ENCODE peak calls at places on chromosome 12, in six cellular contexts. One of them, this sample, is unnamed.

GRCh38 chr12:1103632-1104031 is 112.6 kb downstream of the ERC1 start:
- DNase-seq in foreskin fibroblast: no peak
- DNase-seq in IMR-90: no peak
- DNase-seq in nephron progenitor cell: no peak
- DNase-seq in fibroblast of lung: no peak
- DNase-seq in PC-3: no peak
- DNase-seq in this sample: no peak

GRCh38 chr12:29208935-29209701 is 60.0 kb downstream of the FAR2 start:
- DNase-seq in foreskin fibroblast: no peak
- DNase-seq in IMR-90: no peak
- DNase-seq in nephron progenitor cell: no peak
- DNase-seq in fibroblast of lung: no peak
- DNase-seq in PC-3: no peak
- DNase-seq in this sample: no peak

GRCh38 chr12:53791735-53792326 is 40.1 kb upstream of the CISTR start:
- DNase-seq in foreskin fibroblast: no peak
- DNase-seq in IMR-90: no peak
- DNase-seq in nephron progenitor cell: peak
- DNase-seq in fibroblast of lung: no peak
- DNase-seq in PC-3: peak
- DNase-seq in this sample: no peak

GRCh38 chr12:29146201-29146600 is 2.9 kb upstream of the FAR2 start:
- DNase-seq in foreskin fibroblast: no peak
- DNase-seq in IMR-90: no peak
- DNase-seq in nephron progenitor cell: no peak
- DNase-seq in fibroblast of lung: no peak
- DNase-seq in PC-3: no peak
- DNase-seq in this sample: no peak

GRCh38 chr12:93790472-93791152 is 113.4 kb downstream of the CRADD start:
- DNase-seq in foreskin fibroblast: peak
- DNase-seq in IMR-90: peak
- DNase-seq in nephron progenitor cell: no peak
- DNase-seq in fibroblast of lung: peak
- DNase-seq in PC-3: peak
- DNase-seq in this sample: peak

GRCh38 chr12:70880744-70881143 is 39.8 kb downstream of the PTPRR start:
- DNase-seq in foreskin fibroblast: no peak
- DNase-seq in IMR-90: no peak
- DNase-seq in nephron progenitor cell: no peak
- DNase-seq in fibroblast of lung: no peak
- DNase-seq in PC-3: no peak
- DNase-seq in this sample: no peak

GRCh38 chr12:66905201-66905600 is 226.3 kb upstream of the GRIP1 start:
- DNase-seq in foreskin fibroblast: no peak
- DNase-seq in IMR-90: no peak
- DNase-seq in nephron progenitor cell: no peak
- DNase-seq in fibroblast of lung: no peak
- DNase-seq in PC-3: no peak
- DNase-seq in this sample: no peak

GRCh38 chr12:40647651-40648050 is 44.6 kb upstream of the CNTN1 start:
- DNase-seq in foreskin fibroblast: no peak
- DNase-seq in IMR-90: no peak
- DNase-seq in nephron progenitor cell: no peak
- DNase-seq in fibroblast of lung: no peak
- DNase-seq in PC-3: peak
- DNase-seq in this sample: no peak

GRCh38 chr12:24709201-24709600 is 239.7 kb downstream of the BCAT1 start:
- DNase-seq in foreskin fibroblast: no peak
- DNase-seq in IMR-90: peak
- DNase-seq in nephron progenitor cell: no peak
- DNase-seq in fibroblast of lung: peak
- DNase-seq in PC-3: no peak
- DNase-seq in this sample: no peak

GRCh38 chr12:112296183-112296582 is 86.0 kb downstream of the HECTD4 start:
- DNase-seq in foreskin fibroblast: no peak
- DNase-seq in IMR-90: no peak
- DNase-seq in nephron progenitor cell: no peak
- DNase-seq in fibroblast of lung: no peak
- DNase-seq in PC-3: no peak
- DNase-seq in this sample: no peak

GRCh38 chr12:108921946-108922345 is 42.1 kb downstream of the DAO start:
- DNase-seq in foreskin fibroblast: no peak
- DNase-seq in IMR-90: no peak
- DNase-seq in nephron progenitor cell: no peak
- DNase-seq in fibroblast of lung: no peak
- DNase-seq in PC-3: no peak
- DNase-seq in this sample: no peak

GRCh38 chr12:27535318-27535717 is 11.3 kb downstream of the PPFIBP1 start:
- DNase-seq in foreskin fibroblast: no peak
- DNase-seq in IMR-90: no peak
- DNase-seq in nephron progenitor cell: no peak
- DNase-seq in fibroblast of lung: no peak
- DNase-seq in PC-3: no peak
- DNase-seq in this sample: no peak

GRCh38 chr12:95881331-95881955 is 22.7 kb downstream of the SNRPF start:
- DNase-seq in foreskin fibroblast: peak
- DNase-seq in IMR-90: peak
- DNase-seq in nephron progenitor cell: no peak
- DNase-seq in fibroblast of lung: peak
- DNase-seq in PC-3: no peak
- DNase-seq in this sample: no peak

GRCh38 chr12:53208877-53209463 is 1.9 kb upstream of the ITGB7 start:
- DNase-seq in foreskin fibroblast: no peak
- DNase-seq in IMR-90: no peak
- DNase-seq in nephron progenitor cell: no peak
- DNase-seq in fibroblast of lung: no peak
- DNase-seq in PC-3: no peak
- DNase-seq in this sample: no peak

GRCh38 chr12:132617822-132618682 is 524 bp upstream of the P2RX2 start:
- DNase-seq in foreskin fibroblast: no peak
- DNase-seq in IMR-90: no peak
- DNase-seq in nephron progenitor cell: peak
- DNase-seq in fibroblast of lung: no peak
- DNase-seq in PC-3: no peak
- DNase-seq in this sample: no peak

GRCh38 chr12:98373019-98373554 is 142.3 kb upstream of the TMPO start:
- DNase-seq in foreskin fibroblast: peak
- DNase-seq in IMR-90: peak
- DNase-seq in nephron progenitor cell: peak
- DNase-seq in fibroblast of lung: peak
- DNase-seq in PC-3: peak
- DNase-seq in this sample: no peak

GRCh38 chr12:94789510-94790225 is 139.3 kb upstream of the TMCC3 start:
- DNase-seq in foreskin fibroblast: no peak
- DNase-seq in IMR-90: no peak
- DNase-seq in nephron progenitor cell: no peak
- DNase-seq in fibroblast of lung: no peak
- DNase-seq in PC-3: no peak
- DNase-seq in this sample: no peak

GRCh38 chr12:64938179-64938578 is 113.7 kb downstream of the TBC1D30 start:
- DNase-seq in foreskin fibroblast: no peak
- DNase-seq in IMR-90: no peak
- DNase-seq in nephron progenitor cell: no peak
- DNase-seq in fibroblast of lung: no peak
- DNase-seq in PC-3: no peak
- DNase-seq in this sample: no peak

GRCh38 chr12:64946132-64946829 is 121.8 kb downstream of the TBC1D30 start:
- DNase-seq in foreskin fibroblast: no peak
- DNase-seq in IMR-90: peak
- DNase-seq in nephron progenitor cell: no peak
- DNase-seq in fibroblast of lung: peak
- DNase-seq in PC-3: no peak
- DNase-seq in this sample: no peak

GRCh38 chr12:64943686-64944085 is 119.2 kb downstream of the TBC1D30 start:
- DNase-seq in foreskin fibroblast: no peak
- DNase-seq in IMR-90: no peak
- DNase-seq in nephron progenitor cell: no peak
- DNase-seq in fibroblast of lung: peak
- DNase-seq in PC-3: peak
- DNase-seq in this sample: no peak
- TF ChIP-seq CTCF in foreskin fibroblast: no peak
- TF ChIP-seq CTCF in IMR-90: no peak
- TF ChIP-seq CTCF in nephron progenitor cell: no peak
- TF ChIP-seq CTCF in fibroblast of lung: no peak
- TF ChIP-seq CTCF in PC-3: no peak
- TF ChIP-seq CTCF in this sample: no peak

DNA sequence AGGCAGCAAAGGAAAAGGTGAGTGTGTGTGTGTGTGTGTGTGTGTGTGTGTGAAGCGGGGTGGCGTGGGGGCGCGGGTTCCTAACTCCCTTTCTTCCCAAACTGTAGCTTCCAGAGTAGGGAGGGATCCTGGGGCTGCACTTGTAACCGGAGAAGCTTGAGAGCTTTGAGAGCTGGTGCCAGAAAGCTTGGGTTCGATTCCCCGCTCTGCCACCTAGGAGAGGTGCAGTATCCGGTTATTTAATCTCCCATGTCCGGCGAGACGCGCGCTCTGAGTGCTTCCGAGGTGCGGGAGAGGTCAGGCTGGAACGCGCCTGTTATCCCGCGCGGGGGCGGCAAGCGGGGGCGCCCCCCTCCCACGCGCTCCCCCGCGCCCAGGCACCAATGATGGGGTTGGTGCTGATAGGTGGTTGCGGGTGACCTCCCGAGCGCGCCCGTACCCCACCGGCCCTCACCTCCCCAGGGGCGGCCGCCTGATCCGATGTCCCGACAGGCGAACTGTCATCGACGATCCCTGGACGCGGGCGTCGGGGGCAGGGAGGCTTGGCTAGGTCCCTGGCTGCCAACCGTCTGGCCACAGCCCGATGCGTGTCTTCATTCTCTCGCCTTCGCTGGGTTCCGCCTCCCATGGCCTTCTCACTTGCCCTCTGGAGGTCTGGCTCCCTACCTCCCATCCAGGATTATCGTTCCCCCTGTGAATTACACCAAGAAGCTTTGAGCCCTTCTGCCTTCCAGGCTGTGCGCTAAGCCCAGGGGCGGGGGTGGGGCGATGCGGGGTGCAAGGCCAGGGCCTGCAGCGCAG is 7.4 kb upstream of the RACGAP1 start:
- DNase-seq in foreskin fibroblast: no peak
- DNase-seq in IMR-90: no peak
- DNase-seq in nephron progenitor cell: peak
- DNase-seq in fibroblast of lung: no peak
- DNase-seq in PC-3: no peak
- DNase-seq in this sample: no peak
- TF ChIP-seq CTCF in foreskin fibroblast: no peak
- TF ChIP-seq CTCF in IMR-90: no peak
- TF ChIP-seq CTCF in nephron progenitor cell: no peak
- TF ChIP-seq CTCF in fibroblast of lung: no peak
- TF ChIP-seq CTCF in PC-3: no peak
- TF ChIP-seq CTCF in this sample: no peak

GRCh38 chr12:104273503-104273902 is 30.0 kb upstream of the EID3 start:
- DNase-seq in foreskin fibroblast: no peak
- DNase-seq in IMR-90: no peak
- DNase-seq in nephron progenitor cell: no peak
- DNase-seq in fibroblast of lung: no peak
- DNase-seq in PC-3: no peak
- DNase-seq in this sample: no peak
- TF ChIP-seq CTCF in foreskin fibroblast: no peak
- TF ChIP-seq CTCF in IMR-90: no peak
- TF ChIP-seq CTCF in nephron progenitor cell: no peak
- TF ChIP-seq CTCF in fibroblast of lung: no peak
- TF ChIP-seq CTCF in PC-3: no peak
- TF ChIP-seq CTCF in this sample: no peak

GRCh38 chr12:92144631-92145480 is 790 bp downstream of the BTG1 start:
- DNase-seq in foreskin fibroblast: peak
- DNase-seq in IMR-90: peak
- DNase-seq in nephron progenitor cell: peak
- DNase-seq in fibroblast of lung: peak
- DNase-seq in PC-3: peak
- DNase-seq in this sample: no peak
- TF ChIP-seq CTCF in foreskin fibroblast: no peak
- TF ChIP-seq CTCF in IMR-90: no peak
- TF ChIP-seq CTCF in nephron progenitor cell: no peak
- TF ChIP-seq CTCF in fibroblast of lung: no peak
- TF ChIP-seq CTCF in PC-3: peak
- TF ChIP-seq CTCF in this sample: peak

GRCh38 chr12:15151141-15152091 is 69.8 kb downstream of the RERG start:
- DNase-seq in foreskin fibroblast: no peak
- DNase-seq in IMR-90: no peak
- DNase-seq in nephron progenitor cell: no peak
- DNase-seq in fibroblast of lung: peak
- DNase-seq in PC-3: peak
- DNase-seq in this sample: no peak
- TF ChIP-seq CTCF in foreskin fibroblast: peak
- TF ChIP-seq CTCF in IMR-90: peak
- TF ChIP-seq CTCF in nephron progenitor cell: peak
- TF ChIP-seq CTCF in fibroblast of lung: peak
- TF ChIP-seq CTCF in PC-3: peak
- TF ChIP-seq CTCF in this sample: peak

GRCh38 chr12:64278421-64278820 is 56.3 kb upstream of the KICS2 start:
- DNase-seq in foreskin fibroblast: no peak
- DNase-seq in IMR-90: no peak
- DNase-seq in nephron progenitor cell: no peak
- DNase-seq in fibroblast of lung: no peak
- DNase-seq in PC-3: no peak
- DNase-seq in this sample: no peak

GRCh38 chr12:64269161-64269560 is 47.1 kb upstream of the KICS2 start:
- DNase-seq in foreskin fibroblast: no peak
- DNase-seq in IMR-90: no peak
- DNase-seq in nephron progenitor cell: no peak
- DNase-seq in fibroblast of lung: no peak
- DNase-seq in PC-3: no peak
- DNase-seq in this sample: no peak

GRCh38 chr12:64270411-64270810 is 48.3 kb upstream of the KICS2 start:
- DNase-seq in foreskin fibroblast: no peak
- DNase-seq in IMR-90: no peak
- DNase-seq in nephron progenitor cell: no peak
- DNase-seq in fibroblast of lung: no peak
- DNase-seq in PC-3: no peak
- DNase-seq in this sample: no peak

GRCh38 chr12:64268409-64268808 is 46.3 kb upstream of the KICS2 start:
- DNase-seq in foreskin fibroblast: no peak
- DNase-seq in IMR-90: no peak
- DNase-seq in nephron progenitor cell: no peak
- DNase-seq in fibroblast of lung: no peak
- DNase-seq in PC-3: no peak
- DNase-seq in this sample: no peak

GRCh38 chr12:64273527-64274403 is 51.7 kb upstream of the KICS2 start:
- DNase-seq in foreskin fibroblast: no peak
- DNase-seq in IMR-90: no peak
- DNase-seq in nephron progenitor cell: peak
- DNase-seq in fibroblast of lung: no peak
- DNase-seq in PC-3: peak
- DNase-seq in this sample: no peak
- TF ChIP-seq CTCF in foreskin fibroblast: peak
- TF ChIP-seq CTCF in IMR-90: peak
- TF ChIP-seq CTCF in nephron progenitor cell: peak
- TF ChIP-seq CTCF in fibroblast of lung: peak
- TF ChIP-seq CTCF in PC-3: peak
- TF ChIP-seq CTCF in this sample: peak

This sample was measured in AG04449.